ENCODE peak calls at places on chromosome 15, in seven cellular contexts. K is small intestine; S is heart left ventricle; W is lower lobe of right lung; E is esophagus squamous epithelium; D is CD8-positive, alpha-beta memory T cell; V is tibial artery. Z is an unnamed sample.

GRCh38 chr15:80309769-80310384 is 57.9 kb upstream of the CTXND1 start:
- DNase-seq in K (peak; percentile 10), S (no peak), W (no peak), E (no peak), D (no peak), V (no peak), Z (no peak)

GRCh38 chr15:67303490-67304363 is 49.1 kb downstream of the IQCH start:
- DNase-seq in K (peak; percentile 56), S (no peak), W (no peak), E (no peak), D (peak; percentile 7), V (no peak), Z (no peak)

GRCh38 chr15:66359740-66360139 is 3.3 kb upstream of the TIPIN start:
- DNase-seq in K (peak; percentile 88), S (no peak), W (no peak), E (no peak), D (no peak), V (no peak), Z (no peak)

GRCh38 chr15:69476704-69477473 is 24.3 kb downstream of the RPLP1 start:
- DNase-seq in K (no peak), S (no peak), W (no peak), E (no peak), D (no peak), V (no peak), Z (no peak)

GRCh38 chr15:65612616-65612946 is 1.6 kb upstream of the INTS14 start:
- DNase-seq in K (no peak), S (no peak), W (no peak), E (no peak), D (no peak), V (no peak), Z (no peak)

GRCh38 chr15:57235865-57236264 is 140.4 kb upstream of the CGNL1 start:
- DNase-seq in K (no peak), S (no peak), W (no peak), E (no peak), D (no peak), V (no peak), Z (no peak)

GRCh38 chr15:85331666-85332261 is 48.6 kb upstream of the AKAP13 start:
- DNase-seq in K (no peak), S (no peak), W (peak; percentile 58), E (no peak), D (no peak), V (no peak), Z (no peak)

GRCh38 chr15:82875411-82876003 is 66.1 kb downstream of the WHAMM start:
- DNase-seq in K (no peak), S (no peak), W (no peak), E (no peak), D (no peak), V (no peak), Z (no peak)

GRCh38 chr15:38688761-38689160 is 124.1 kb upstream of the RASGRP1 start:
- DNase-seq in K (peak; percentile 23), S (no peak), W (no peak), E (no peak), D (peak; percentile 41), V (no peak), Z (no peak)

GRCh38 chr15:41904487-41905359 is 10.9 kb upstream of the SPTBN5 start:
- DNase-seq in K (peak; percentile 70), S (peak; percentile 63), W (no peak), E (no peak), D (peak; percentile 62), V (no peak), Z (no peak)

GRCh38 chr15:39667382-39668127 is 86.7 kb downstream of the THBS1 start:
- DNase-seq in K (no peak), S (no peak), W (no peak), E (no peak), D (no peak), V (no peak), Z (no peak)

GRCh38 chr15:67146875-67147381 is 81.5 kb downstream of the SMAD3 start:
- DNase-seq in K (peak; percentile 91), S (peak; percentile 59), W (no peak), E (no peak), D (no peak), V (peak; percentile 62), Z (no peak)

GRCh38 chr15:98438907-98439306 is 209.4 kb upstream of the IGF1R start:
- DNase-seq in K (no peak), S (no peak), W (no peak), E (no peak), D (no peak), V (no peak), Z (no peak)

GRCh38 chr15:68353418-68354145 is 76.0 kb downstream of the FEM1B start:
- DNase-seq in K (peak; percentile 59), S (peak; percentile 45), W (no peak), E (no peak), D (no peak), V (no peak), Z (no peak)

GRCh38 chr15:88711806-88712205 is 73.0 kb downstream of the ISG20 start:
- DNase-seq in K (no peak), S (no peak), W (no peak), E (no peak), D (no peak), V (peak; percentile 29), Z (no peak)

GRCh38 chr15:79168922-79169322 is 78.3 kb upstream of the RASGRF1 start:
- DNase-seq in K (no peak), S (no peak), W (no peak), E (no peak), D (no peak), V (no peak), Z (no peak)

GRCh38 chr15:64092864-64093626 is 593 bp downstream of the CIAO2A start:
- DNase-seq in K (peak; percentile 76), S (peak; percentile 69), W (no peak), E (no peak), D (peak; percentile 3), V (peak; percentile 67), Z (no peak)

GRCh38 chr15:90471126-90471525 is 58.6 kb upstream of the CRTC3 start:
- DNase-seq in K (peak; percentile 4), S (no peak), W (no peak), E (no peak), D (no peak), V (no peak), Z (no peak)

GRCh38 chr15:43987924-43988323 is 161.1 kb downstream of the WDR76 start:
- DNase-seq in K (no peak), S (no peak), W (no peak), E (no peak), D (no peak), V (no peak), Z (no peak)

GRCh38 chr15:89963301-89964288 is 37.5 kb upstream of the ZNF710 start:
- DNase-seq in K (no peak), S (no peak), W (peak; percentile 78), E (no peak), D (no peak), V (no peak), Z (no peak)

GRCh38 chr15:88262064-88262463 is 5.5 kb upstream of the NTRK3 start:
- DNase-seq in K (no peak), S (no peak), W (no peak), E (no peak), D (no peak), V (no peak), Z (no peak)

GRCh38 chr15:63449711-63450110 is 54.7 kb upstream of the USP3 start:
- DNase-seq in K (peak; percentile 32), S (no peak), W (no peak), E (no peak), D (no peak), V (peak; percentile 19), Z (no peak)

GRCh38 chr15:70669006-70669602 is 94.3 kb downstream of the UACA start:
- DNase-seq in K (no peak), S (no peak), W (no peak), E (no peak), D (no peak), V (no peak), Z (no peak)

GRCh38 chr15:90062023-90062728 is 40.1 kb downstream of the IDH2 start:
- DNase-seq in K (peak; percentile 93), S (no peak), W (peak; percentile 84), E (no peak), D (peak; percentile 45), V (no peak), Z (no peak)

GRCh38 chr15:65530318-65531111 is at the start of gene HACD3:
- DNase-seq in K (peak; percentile 84), S (peak; percentile 90), W (peak; percentile 91), E (no peak), D (peak; percentile 86), V (peak; percentile 87), Z (peak; percentile 93)

GRCh38 chr15:33190539-33190938 is 4.0 kb downstream of the FMN1 start:
- DNase-seq in K (no peak), S (no peak), W (no peak), E (no peak), D (no peak), V (no peak), Z (no peak)

GRCh38 chr15:101478701-101479341 is 10.7 kb downstream of the PCSK6 start:
- DNase-seq in K (no peak), S (no peak), W (no peak), E (no peak), D (no peak), V (no peak), Z (no peak)
- H3K4me1 ChIP-seq in K (peaks cover 12% of the 10 kb centered on the region), S (no peaks in the 10 kb centered on the region), W (no peaks in the 10 kb centered on the region), E (peaks cover 5% of the 10 kb centered on the region), D (no peaks in the 10 kb centered on the region), V (no peaks in the 10 kb centered on the region), Z (no peaks in the 10 kb centered on the region)

GRCh38 chr15:50485389-50485788 is 61.1 kb downstream of the USP50 start:
- DNase-seq in K (no peak), S (no peak), W (no peak), E (no peak), D (no peak), V (no peak), Z (no peak)
- H3K36me3 ChIP-seq in K (peaks cover 5% of the 10 kb centered on the region), S (no peaks in the 10 kb centered on the region), W (peaks cover 91% of the 10 kb centered on the region), E (peaks cover 2% of the 10 kb centered on the region), D (peaks cover 33% of the 10 kb centered on the region), V (peaks cover 58% of the 10 kb centered on the region), Z (peaks cover 93% of the 10 kb centered on the region)

GRCh38 chr15:101122266-101122665 is 129.6 kb downstream of the CHSY1 start:
- DNase-seq in K (no peak), S (no peak), W (no peak), E (no peak), D (no peak), V (no peak), Z (no peak)

GRCh38 chr15:101120473-101120872 is 131.4 kb downstream of the CHSY1 start:
- DNase-seq in K (no peak), S (no peak), W (no peak), E (no peak), D (no peak), V (no peak), Z (no peak)

GRCh38 chr15:101121511-101122090 is 130.2 kb downstream of the CHSY1 start:
- DNase-seq in K (peak; percentile 6), S (peak; percentile 89), W (peak; percentile 84), E (no peak), D (no peak), V (peak; percentile 87), Z (peak; percentile 95)

GRCh38 chr15:101122806-101123205 is 129.0 kb downstream of the CHSY1 start:
- DNase-seq in K (no peak), S (no peak), W (no peak), E (no peak), D (no peak), V (no peak), Z (no peak)

GRCh38 chr15:101120961-101121360 is 130.9 kb downstream of the CHSY1 start:
- DNase-seq in K (no peak), S (no peak), W (no peak), E (no peak), D (no peak), V (no peak), Z (no peak)
- H3K4me1 ChIP-seq in K (no peaks in the 10 kb centered on the region), S (no peaks in the 10 kb centered on the region), W (peaks cover 51% of the 10 kb centered on the region), E (peaks cover 15% of the 10 kb centered on the region), D (peaks cover 2% of the 10 kb centered on the region), V (peaks cover 23% of the 10 kb centered on the region), Z (peaks cover 26% of the 10 kb centered on the region)

GRCh38 chr15:95119041-95119440 is 887.7 kb downstream of the MCTP2 start:
- DNase-seq in K (no peak), S (no peak), W (no peak), E (no peak), D (no peak), V (no peak), Z (no peak)
- H3K36me3 ChIP-seq in K (no peaks in the 10 kb centered on the region), S (no peaks in the 10 kb centered on the region), W (no peaks in the 10 kb centered on the region), E (no peaks in the 10 kb centered on the region), D (no peaks in the 10 kb centered on the region), V (no peaks in the 10 kb centered on the region), Z (no peaks in the 10 kb centered on the region)